ENCODE peak calls at places on chromosomes 6 and 20, in five cellular contexts. G is activated B cell treated with CpG ODN at 0.5 μM for 24 hours, B is Peyer's patch, J is D721Med, I is Calu3. L is an unnamed sample.

GRCh38 chr6:72552938-72553337 is 68.9 kb upstream of the KCNQ5 start:
- DNase-seq in J (no peak), B (no peak), I (no peak), G (no peak), L (no peak)

GRCh38 chr6:7431594-7432390 is 42.2 kb downstream of the RIOK1 start:
- DNase-seq in B (no peak), J (no peak), I (no peak), G (no peak), L (no peak)

GRCh38 chr6:90574610-90575009 is 12.3 kb downstream of the MAP3K7 start:
- DNase-seq in B (no peak), J (no peak), I (no peak), G (no peak), L (no peak)

GRCh38 chr6:41767112-41767946 is 12.4 kb downstream of the FRS3 start:
- DNase-seq in G (no peak), B (no peak), I (peak; percentile 79), J (no peak), L (no peak)

GRCh38 chr20:31721408-31722332 is 998 bp downstream of the BCL2L1 start:
- DNase-seq in I (no peak), B (no peak), J (no peak), G (no peak), L (no peak)

GRCh38 chr6:38259736-38260135 is 380.0 kb downstream of the BTBD9 start:
- DNase-seq in I (no peak), B (no peak), G (no peak), J (no peak), L (no peak)

GRCh38 chr20:49892260-49893216 is 22.8 kb downstream of the SPATA2 start:
- DNase-seq in J (no peak), G (no peak), B (no peak), I (no peak), L (no peak)

GRCh38 chr20:54837226-54837625 is 361.8 kb downstream of the DOK5 start:
- DNase-seq in G (no peak), B (no peak), J (no peak), I (no peak), L (no peak)

GRCh38 chr6:3408665-3409064 is 48.2 kb downstream of the SLC22A23 start:
- DNase-seq in J (no peak), B (no peak), I (no peak), G (no peak), L (no peak)

GRCh38 chr6:57177545-57178225 is 5.6 kb downstream of the BAG2 start:
- DNase-seq in J (no peak), B (no peak), I (no peak), G (no peak), L (no peak)

GRCh38 chr6:39424831-39425230 is 102.3 kb upstream of the KCNK16 start:
- DNase-seq in I (no peak), G (no peak), B (no peak), J (no peak), L (no peak)

GRCh38 chr20:49367113-49367512 is 89.3 kb upstream of the ZNFX1 start:
- DNase-seq in I (no peak), B (no peak), G (no peak), J (no peak), L (no peak)

GRCh38 chr6:45442716-45443115 is 65.0 kb upstream of the SUPT3H start:
- DNase-seq in I (no peak), J (no peak), G (no peak), B (no peak), L (no peak)

GRCh38 chr20:45828589-45828988 is 1.5 kb upstream of the TNNC2 start:
- DNase-seq in B (no peak), G (no peak), I (no peak), J (no peak), L (no peak)

GRCh38 chr6:150202404-150202803 is 59.6 kb downstream of the PPP1R14C start:
- DNase-seq in I (peak; percentile 10), G (no peak), J (no peak), B (no peak), L (no peak)

GRCh38 chr6:79077680-79078056 is 386 bp downstream of the PHIP start:
- DNase-seq in J (no peak), I (peak; percentile 57), G (no peak), B (no peak), L (peak; percentile 67)

GRCh38 chr6:1611572-1612385 is 2.1 kb downstream of the FOXC1 start:
- DNase-seq in I (no peak), G (no peak), B (no peak), J (no peak), L (no peak)

GRCh38 chr6:6843057-6843627 is 254.6 kb downstream of the LY86 start:
- DNase-seq in I (no peak), J (no peak), G (no peak), B (no peak), L (no peak)

GRCh38 chr6:12653396-12653910 is 63.1 kb upstream of the PHACTR1 start:
- DNase-seq in I (no peak), B (no peak), G (no peak), J (no peak), L (no peak)

GRCh38 chr20:34215711-34216381 is 25.4 kb upstream of the ASIP start:
- DNase-seq in B (peak; percentile 46), J (no peak), G (peak; percentile 37), I (peak; percentile 94), L (peak; percentile 62)

GRCh38 chr6:92428443-92428842 is 990.9 kb downstream of the EPHA7 start:
- DNase-seq in J (no peak), G (no peak), B (no peak), I (no peak), L (no peak)

GRCh38 chr6:49499623-49500022 is at the start of gene GLYATL3:
- DNase-seq in B (no peak), J (no peak), I (no peak), G (no peak), L (no peak)

GRCh38 chr20:47761478-47762047 is 23.7 kb downstream of the SULF2 start:
- DNase-seq in G (no peak), I (no peak), B (no peak), J (no peak), L (no peak)

GRCh38 chr20:22308934-22309333 is 275.4 kb downstream of the FOXA2 start:
- DNase-seq in B (no peak), J (no peak), I (no peak), G (no peak), L (no peak)

GRCh38 chr20:22302039-22302438 is 282.3 kb downstream of the FOXA2 start:
- DNase-seq in B (no peak), J (no peak), G (no peak), I (no peak), L (no peak)

GRCh38 chr20:22305391-22305790 is 279.0 kb downstream of the FOXA2 start:
- DNase-seq in G (no peak), J (no peak), B (no peak), I (no peak), L (no peak)

DNA sequence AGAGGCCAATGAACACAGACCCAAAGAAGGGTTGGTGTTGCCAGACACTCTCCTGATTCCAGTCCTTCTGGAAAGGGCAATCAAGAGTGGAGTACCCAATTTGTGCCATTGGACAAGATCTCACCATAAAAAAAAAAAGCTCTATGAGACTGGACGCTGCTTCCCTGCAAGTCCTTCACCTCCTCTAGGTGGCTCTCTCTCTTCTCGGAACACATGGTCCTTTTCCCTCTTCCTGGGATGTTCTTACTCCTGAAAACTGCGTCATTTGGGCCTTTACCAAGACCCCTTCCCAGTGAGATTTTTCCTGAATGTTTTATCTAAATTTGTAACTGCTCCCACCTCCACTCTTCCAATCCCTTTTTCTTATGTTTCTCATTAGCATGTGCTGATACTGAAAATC is 280.8 kb downstream of the FOXA2 start:
- DNase-seq in J (no peak), G (no peak), I (no peak), B (no peak), L (no peak)
- TF ChIP-seq CTCF in J (no peak), G (no peak), I (no peak), B (no peak), L (no peak)

GRCh38 chr20:40880063-40880715 is 148.4 kb upstream of the TOP1 start:
- DNase-seq in I (no peak), G (no peak), J (no peak), B (no peak), L (no peak)
- TF ChIP-seq CTCF in I (no peak), G (no peak), J (no peak), B (no peak), L (no peak)

GRCh38 chr6:153059757-153060156 is 57.2 kb upstream of the MTRF1L start:
- DNase-seq in J (no peak), I (no peak), B (no peak), G (no peak), L (no peak)
- TF ChIP-seq CTCF in J (no peak), I (no peak), B (no peak), G (no peak), L (no peak)

GRCh38 chr6:33761922-33762629 is 15.4 kb upstream of the IP6K3 start:
- DNase-seq in G (no peak), J (no peak), B (peak; percentile 25), I (peak; percentile 91), L (peak; percentile 74)

GRCh38 chr6:33762713-33763112 is 16.0 kb upstream of the IP6K3 start:
- DNase-seq in G (no peak), B (no peak), J (no peak), I (no peak), L (no peak)

GRCh38 chr6:33763483-33763882 is 16.8 kb upstream of the IP6K3 start:
- DNase-seq in G (no peak), I (no peak), J (no peak), B (no peak), L (no peak)

GRCh38 chr6:33759887-33760629 is 13.4 kb upstream of the IP6K3 start:
- DNase-seq in J (peak; percentile 64), I (no peak), G (no peak), B (no peak), L (no peak)

GRCh38 chr6:33761581-33761921 is 14.8 kb upstream of the IP6K3 start:
- DNase-seq in G (no peak), I (no peak), B (no peak), J (no peak), L (no peak)
- TF ChIP-seq CTCF in G (no peak), I (no peak), B (no peak), J (no peak), L (no peak)

GRCh38 chr6:159720708-159721107 is 6.6 kb upstream of the WTAP start:
- DNase-seq in J (no peak), B (peak; percentile 39), I (peak; percentile 49), G (no peak), L (peak; percentile 52)
- TF ChIP-seq CTCF in J (peak; percentile 44), B (peak; percentile 32), I (no peak), G (no peak), L (peak; percentile 37)

GRCh38 chr6:85678602-85679444 is 36.1 kb upstream of the SYNCRIP start:
- DNase-seq in G (peak; percentile 96), B (peak; percentile 98), I (peak; percentile 96), J (peak; percentile 66), L (peak; percentile 96)
- TF ChIP-seq CTCF in G (no peak), B (no peak), I (no peak), J (no peak), L (no peak)

GRCh38 chr6:27778625-27779417 is 133.4 kb downstream of the OR2B2 start:
- DNase-seq in I (no peak), J (no peak), B (no peak), G (no peak), L (no peak)

GRCh38 chr6:27777614-27778355 is 134.4 kb downstream of the OR2B2 start:
- DNase-seq in J (no peak), B (no peak), G (no peak), I (no peak), L (no peak)

GRCh38 chr6:27775796-27776184 is 136.4 kb downstream of the OR2B2 start:
- DNase-seq in I (no peak), G (no peak), J (no peak), B (no peak), L (no peak)

GRCh38 chr6:27777126-27777525 is 135.1 kb downstream of the OR2B2 start:
- DNase-seq in J (no peak), I (no peak), G (no peak), B (no peak), L (no peak)

GRCh38 chr6:27776504-27776903 is 135.7 kb downstream of the OR2B2 start:
- DNase-seq in I (no peak), J (no peak), G (no peak), B (no peak), L (no peak)
- TF ChIP-seq CTCF in I (no peak), J (no peak), G (no peak), B (no peak), L (no peak)

L was measured in GM13976.